ENCODE peak calls at places on chromosomes 11 and 22, in four cellular contexts. One of them, this sample, is unnamed.

GRCh38 chr22:17552737-17553136 is 10.6 kb upstream of the SLC25A18 start:
- ATAC-seq in upper lobe of left lung: no peak
- ATAC-seq in right cardiac atrium: peak; percentile 79
- ATAC-seq in activated B cell treated with CpG ODN at 0.5 μM for 24 hours: no peak
- ATAC-seq in this sample: no peak

GRCh38 chr11:27977031-27977430 is 130.9 kb downstream of the KIF18A start:
- ATAC-seq in upper lobe of left lung: no peak
- ATAC-seq in right cardiac atrium: no peak
- ATAC-seq in activated B cell treated with CpG ODN at 0.5 μM for 24 hours: no peak
- ATAC-seq in this sample: no peak

GRCh38 chr11:61922539-61922938 is 5.2 kb upstream of the RAB3IL1 start:
- ATAC-seq in upper lobe of left lung: peak; percentile 88
- ATAC-seq in right cardiac atrium: peak; percentile 81
- ATAC-seq in activated B cell treated with CpG ODN at 0.5 μM for 24 hours: no peak
- ATAC-seq in this sample: no peak

GRCh38 chr11:11391796-11392195 is 38.7 kb upstream of the CSNK2A3 start:
- ATAC-seq in upper lobe of left lung: peak; percentile 43
- ATAC-seq in right cardiac atrium: peak; percentile 53
- ATAC-seq in activated B cell treated with CpG ODN at 0.5 μM for 24 hours: no peak
- ATAC-seq in this sample: no peak

GRCh38 chr11:58067685-58068084 is 36.9 kb downstream of the OR6Q1 start:
- ATAC-seq in upper lobe of left lung: no peak
- ATAC-seq in right cardiac atrium: no peak
- ATAC-seq in activated B cell treated with CpG ODN at 0.5 μM for 24 hours: no peak
- ATAC-seq in this sample: no peak

GRCh38 chr22:20404881-20405280 is 10.9 kb downstream of the ZNF74 start:
- ATAC-seq in upper lobe of left lung: no peak
- ATAC-seq in right cardiac atrium: no peak
- ATAC-seq in activated B cell treated with CpG ODN at 0.5 μM for 24 hours: no peak
- ATAC-seq in this sample: no peak

GRCh38 chr11:2963112-2963754 is 28.9 kb downstream of the NAP1L4 start:
- ATAC-seq in upper lobe of left lung: no peak
- ATAC-seq in right cardiac atrium: no peak
- ATAC-seq in activated B cell treated with CpG ODN at 0.5 μM for 24 hours: no peak
- ATAC-seq in this sample: no peak

GRCh38 chr11:44224867-44225501 is 85.0 kb downstream of the ALX4 start:
- ATAC-seq in upper lobe of left lung: no peak
- ATAC-seq in right cardiac atrium: no peak
- ATAC-seq in activated B cell treated with CpG ODN at 0.5 μM for 24 hours: no peak
- ATAC-seq in this sample: no peak

GRCh38 chr11:47983464-47984397 is 3.4 kb downstream of the PTPRJ start:
- ATAC-seq in upper lobe of left lung: no peak
- ATAC-seq in right cardiac atrium: no peak
- ATAC-seq in activated B cell treated with CpG ODN at 0.5 μM for 24 hours: no peak
- ATAC-seq in this sample: no peak

GRCh38 chr11:77244277-77245014 is 57.0 kb downstream of the GDPD4 start:
- ATAC-seq in upper lobe of left lung: peak; percentile 47
- ATAC-seq in right cardiac atrium: no peak
- ATAC-seq in activated B cell treated with CpG ODN at 0.5 μM for 24 hours: no peak
- ATAC-seq in this sample: no peak

GRCh38 chr11:93510196-93510898 is 32.8 kb downstream of the SMCO4 start:
- ATAC-seq in upper lobe of left lung: no peak
- ATAC-seq in right cardiac atrium: no peak
- ATAC-seq in activated B cell treated with CpG ODN at 0.5 μM for 24 hours: no peak
- ATAC-seq in this sample: no peak

GRCh38 chr22:31173386-31174145 is 13.6 kb downstream of the RNF185 start:
- ATAC-seq in upper lobe of left lung: no peak
- ATAC-seq in right cardiac atrium: peak; percentile 20
- ATAC-seq in activated B cell treated with CpG ODN at 0.5 μM for 24 hours: no peak
- ATAC-seq in this sample: no peak

GRCh38 chr11:4672470-4672869 is 25.2 kb downstream of the OR51E2 start:
- ATAC-seq in upper lobe of left lung: no peak
- ATAC-seq in right cardiac atrium: no peak
- ATAC-seq in activated B cell treated with CpG ODN at 0.5 μM for 24 hours: no peak
- ATAC-seq in this sample: no peak

GRCh38 chr22:50674127-50674493 is 1.5 kb downstream of the SHANK3 start:
- ATAC-seq in upper lobe of left lung: no peak
- ATAC-seq in right cardiac atrium: no peak
- ATAC-seq in activated B cell treated with CpG ODN at 0.5 μM for 24 hours: no peak
- ATAC-seq in this sample: peak; percentile 5

GRCh38 chr11:46529086-46529905 is 64.5 kb downstream of the AMBRA1 start:
- ATAC-seq in upper lobe of left lung: peak; percentile 88
- ATAC-seq in right cardiac atrium: peak; percentile 82
- ATAC-seq in activated B cell treated with CpG ODN at 0.5 μM for 24 hours: peak; percentile 99
- ATAC-seq in this sample: peak; percentile 86

GRCh38 chr11:48093795-48094642 is 113.7 kb downstream of the PTPRJ start:
- ATAC-seq in upper lobe of left lung: peak; percentile 38
- ATAC-seq in right cardiac atrium: peak; percentile 86
- ATAC-seq in activated B cell treated with CpG ODN at 0.5 μM for 24 hours: peak; percentile 42
- ATAC-seq in this sample: peak; percentile 84

GRCh38 chr11:11691296-11692141 is 69.7 kb upstream of the GALNT18 start:
- ATAC-seq in upper lobe of left lung: no peak
- ATAC-seq in right cardiac atrium: no peak
- ATAC-seq in activated B cell treated with CpG ODN at 0.5 μM for 24 hours: no peak
- ATAC-seq in this sample: no peak

GRCh38 chr11:120344302-120345004 is 8.2 kb downstream of the ARHGEF12 start:
- ATAC-seq in upper lobe of left lung: peak; percentile 77
- ATAC-seq in right cardiac atrium: no peak
- ATAC-seq in activated B cell treated with CpG ODN at 0.5 μM for 24 hours: peak; percentile 82
- ATAC-seq in this sample: peak; percentile 93

GRCh38 chr11:83162377-83162776 is 5.4 kb downstream of the PCF11 start:
- ATAC-seq in upper lobe of left lung: no peak
- ATAC-seq in right cardiac atrium: no peak
- ATAC-seq in activated B cell treated with CpG ODN at 0.5 μM for 24 hours: peak; percentile 41
- ATAC-seq in this sample: peak; percentile 57

GRCh38 chr11:129277216-129277838 is 85.2 kb upstream of the ARHGAP32 start:
- ATAC-seq in upper lobe of left lung: no peak
- ATAC-seq in right cardiac atrium: no peak
- ATAC-seq in activated B cell treated with CpG ODN at 0.5 μM for 24 hours: no peak
- ATAC-seq in this sample: no peak

GRCh38 chr22:35783943-35784614 is 66.4 kb downstream of the APOL5 start:
- ATAC-seq in upper lobe of left lung: no peak
- ATAC-seq in right cardiac atrium: no peak
- ATAC-seq in activated B cell treated with CpG ODN at 0.5 μM for 24 hours: no peak
- ATAC-seq in this sample: no peak

GRCh38 chr22:16960220-16960883 is 47.7 kb downstream of the GAB4 start:
- ATAC-seq in upper lobe of left lung: no peak
- ATAC-seq in right cardiac atrium: no peak
- ATAC-seq in activated B cell treated with CpG ODN at 0.5 μM for 24 hours: no peak
- ATAC-seq in this sample: no peak

GRCh38 chr11:3942956-3943497 is 87.6 kb downstream of the STIM1 start:
- ATAC-seq in upper lobe of left lung: no peak
- ATAC-seq in right cardiac atrium: no peak
- ATAC-seq in activated B cell treated with CpG ODN at 0.5 μM for 24 hours: no peak
- ATAC-seq in this sample: no peak

GRCh38 chr11:58573451-58574104 is 2.1 kb downstream of the LPXN start:
- ATAC-seq in upper lobe of left lung: peak; percentile 49
- ATAC-seq in right cardiac atrium: no peak
- ATAC-seq in activated B cell treated with CpG ODN at 0.5 μM for 24 hours: peak; percentile 35
- ATAC-seq in this sample: peak; percentile 60

GRCh38 chr11:102047305-102047924 is at the start of gene CFAP300:
- ATAC-seq in upper lobe of left lung: peak; percentile 94
- ATAC-seq in right cardiac atrium: peak; percentile 97
- ATAC-seq in activated B cell treated with CpG ODN at 0.5 μM for 24 hours: peak; percentile 25
- ATAC-seq in this sample: peak; percentile 48

GRCh38 chr11:104866815-104867214 is 31.4 kb downstream of the CASP12 start:
- ATAC-seq in upper lobe of left lung: no peak
- ATAC-seq in right cardiac atrium: no peak
- ATAC-seq in activated B cell treated with CpG ODN at 0.5 μM for 24 hours: no peak
- ATAC-seq in this sample: no peak

GRCh38 chr11:64859542-64860414 is 15.3 kb upstream of the CDC42BPG start:
- ATAC-seq in upper lobe of left lung: no peak
- ATAC-seq in right cardiac atrium: no peak
- ATAC-seq in activated B cell treated with CpG ODN at 0.5 μM for 24 hours: peak; percentile 77
- ATAC-seq in this sample: peak; percentile 93

GRCh38 chr11:131033151-131033651 is 116.9 kb upstream of the SNX19 start:
- ATAC-seq in upper lobe of left lung: peak; percentile 18
- ATAC-seq in right cardiac atrium: peak; percentile 47
- ATAC-seq in activated B cell treated with CpG ODN at 0.5 μM for 24 hours: no peak
- ATAC-seq in this sample: peak; percentile 14

GRCh38 chr22:42277988-42278776 is 7.7 kb upstream of the TCF20 start:
- ATAC-seq in upper lobe of left lung: no peak
- ATAC-seq in right cardiac atrium: no peak
- ATAC-seq in activated B cell treated with CpG ODN at 0.5 μM for 24 hours: no peak
- ATAC-seq in this sample: peak; percentile 57

GRCh38 chr11:16945671-16946469 is 68.3 kb downstream of the PLEKHA7 start:
- ATAC-seq in upper lobe of left lung: peak; percentile 75
- ATAC-seq in right cardiac atrium: peak; percentile 78
- ATAC-seq in activated B cell treated with CpG ODN at 0.5 μM for 24 hours: peak; percentile 77
- ATAC-seq in this sample: peak; percentile 85

GRCh38 chr11:35047179-35047578 is 91.8 kb upstream of the CD44 start:
- ATAC-seq in upper lobe of left lung: peak; percentile 33
- ATAC-seq in right cardiac atrium: no peak
- ATAC-seq in activated B cell treated with CpG ODN at 0.5 μM for 24 hours: peak; percentile 53
- ATAC-seq in this sample: peak; percentile 70

This sample was measured in stimulated activated memory B cell treated with anti-CD40 and anti-IgM and Interleukin-4, amounts not matched to agents 10 μg/mL and 1 μg/mL and 100 μg/mL, for 72 hours.